ENCODE peak calls at places on chromosomes 13 and 19, in five cellular contexts. One of them, this sample, is unnamed. For H3K79me2, the result is how much of the 10 kb centered on the place peaks cover.

GRCh38 chr19:54035215-54036178 is 28.2 kb downstream of the VSTM1 start:
- DNase-seq in H1: no peak
- DNase-seq in PC-3: peak
- DNase-seq in GM23248: peak
- DNase-seq in fibroblast of lung: peak
- DNase-seq in this sample: peak

GRCh38 chr19:51971624-51972023 is 15.0 kb downstream of the ZNF350 start:
- DNase-seq in fibroblast of lung: peak
- DNase-seq in GM23248: peak
- DNase-seq in PC-3: no peak
- DNase-seq in H1: no peak
- DNase-seq in this sample: peak

GRCh38 chr19:55660991-55661390 is 6.2 kb downstream of the U2AF2 start:
- DNase-seq in H1: no peak
- DNase-seq in PC-3: no peak
- DNase-seq in fibroblast of lung: no peak
- DNase-seq in GM23248: no peak
- DNase-seq in this sample: no peak

GRCh38 chr19:37227996-37228395 is 10.0 kb downstream of the ZNF383 start:
- DNase-seq in PC-3: peak
- DNase-seq in H1: peak
- DNase-seq in fibroblast of lung: no peak
- DNase-seq in GM23248: peak
- DNase-seq in this sample: peak

GRCh38 chr19:1019980-1020867 is 699 bp downstream of the TMEM259 start:
- DNase-seq in fibroblast of lung: no peak
- DNase-seq in GM23248: no peak
- DNase-seq in H1: no peak
- DNase-seq in PC-3: no peak
- DNase-seq in this sample: peak

GRCh38 chr19:18044825-18045304 is 36.9 kb downstream of the ARRDC2 start:
- DNase-seq in PC-3: peak
- DNase-seq in GM23248: peak
- DNase-seq in H1: peak
- DNase-seq in fibroblast of lung: peak
- DNase-seq in this sample: peak

GRCh38 chr13:78603240-78603947 is at the start of gene POU4F1:
- DNase-seq in H1: peak
- DNase-seq in GM23248: no peak
- DNase-seq in fibroblast of lung: peak
- DNase-seq in PC-3: no peak
- DNase-seq in this sample: peak

GRCh38 chr19:38692458-38693379 is 45.3 kb downstream of the ACTN4 start:
- DNase-seq in fibroblast of lung: no peak
- DNase-seq in GM23248: peak
- DNase-seq in PC-3: no peak
- DNase-seq in H1: no peak
- DNase-seq in this sample: peak

GRCh38 chr13:70568571-70568970 is 460.3 kb upstream of the KLHL1 start:
- DNase-seq in GM23248: peak
- DNase-seq in H1: no peak
- DNase-seq in PC-3: peak
- DNase-seq in fibroblast of lung: peak
- DNase-seq in this sample: peak

GRCh38 chr13:34409496-34410163 is 532.4 kb upstream of the NBEA start:
- DNase-seq in GM23248: no peak
- DNase-seq in PC-3: no peak
- DNase-seq in fibroblast of lung: no peak
- DNase-seq in H1: no peak
- DNase-seq in this sample: no peak

GRCh38 chr13:35961461-35962220 is 169.5 kb downstream of the DCLK1 start:
- DNase-seq in fibroblast of lung: peak
- DNase-seq in PC-3: peak
- DNase-seq in H1: no peak
- DNase-seq in GM23248: peak
- DNase-seq in this sample: no peak

GRCh38 chr13:111323950-111324651 is 3.7 kb downstream of the TEX29 start:
- DNase-seq in PC-3: no peak
- DNase-seq in fibroblast of lung: no peak
- DNase-seq in GM23248: peak
- DNase-seq in H1: no peak
- DNase-seq in this sample: no peak

GRCh38 chr19:48354332-48354992 is 9.3 kb downstream of the TMEM143 start:
- DNase-seq in H1: no peak
- DNase-seq in fibroblast of lung: peak
- DNase-seq in GM23248: no peak
- DNase-seq in PC-3: peak
- DNase-seq in this sample: no peak

GRCh38 chr19:18117692-18118378 is 20.3 kb downstream of the MAST3 start:
- DNase-seq in fibroblast of lung: peak
- DNase-seq in H1: peak
- DNase-seq in PC-3: peak
- DNase-seq in GM23248: peak
- DNase-seq in this sample: peak

GRCh38 chr19:50025794-50026549 is at the start of gene ZNF473:
- DNase-seq in H1: peak
- DNase-seq in PC-3: peak
- DNase-seq in GM23248: peak
- DNase-seq in fibroblast of lung: peak
- DNase-seq in this sample: peak

GRCh38 chr13:59391696-59392095 is 772.0 kb downstream of the DIAPH3 start:
- DNase-seq in PC-3: peak
- DNase-seq in fibroblast of lung: peak
- DNase-seq in GM23248: peak
- DNase-seq in H1: peak
- DNase-seq in this sample: peak

GRCh38 chr19:49442354-49442753 is 1.0 kb upstream of the SLC17A7 start:
- DNase-seq in H1: no peak
- DNase-seq in PC-3: peak
- DNase-seq in fibroblast of lung: no peak
- DNase-seq in GM23248: peak
- DNase-seq in this sample: peak

GRCh38 chr13:110582421-110582954 is 21.0 kb upstream of the RAB20 start:
- DNase-seq in GM23248: no peak
- DNase-seq in fibroblast of lung: no peak
- DNase-seq in PC-3: no peak
- DNase-seq in H1: no peak
- DNase-seq in this sample: no peak

GRCh38 chr19:39558623-39559117 is 18.7 kb upstream of the EID2 start:
- DNase-seq in PC-3: no peak
- DNase-seq in H1: no peak
- DNase-seq in GM23248: no peak
- DNase-seq in fibroblast of lung: no peak
- DNase-seq in this sample: no peak

GRCh38 chr19:48480151-48480475 is 10.9 kb downstream of the CYTH2 start:
- DNase-seq in GM23248: peak
- DNase-seq in H1: no peak
- DNase-seq in PC-3: no peak
- DNase-seq in fibroblast of lung: peak
- DNase-seq in this sample: no peak

GRCh38 chr19:39870171-39870971 is 24.2 kb upstream of the FBL start:
- DNase-seq in H1: peak
- DNase-seq in PC-3: no peak
- DNase-seq in fibroblast of lung: no peak
- DNase-seq in GM23248: no peak
- DNase-seq in this sample: peak

GRCh38 chr19:17606786-17607185 is 51.3 kb downstream of the COLGALT1 start:
- DNase-seq in H1: peak
- DNase-seq in fibroblast of lung: no peak
- DNase-seq in GM23248: no peak
- DNase-seq in PC-3: no peak
- DNase-seq in this sample: peak

GRCh38 chr13:108313382-108313781 is 43.9 kb downstream of the TNFSF13B start:
- DNase-seq in H1: no peak
- DNase-seq in PC-3: no peak
- DNase-seq in fibroblast of lung: peak
- DNase-seq in GM23248: no peak
- DNase-seq in this sample: no peak

GRCh38 chr13:44240611-44241010 is 133.0 kb upstream of the SERP2 start:
- DNase-seq in H1: no peak
- DNase-seq in GM23248: no peak
- DNase-seq in PC-3: no peak
- DNase-seq in fibroblast of lung: no peak
- DNase-seq in this sample: no peak

GRCh38 chr13:71118779-71119364 is 748.1 kb downstream of the DACH1 start:
- DNase-seq in H1: no peak
- DNase-seq in GM23248: no peak
- DNase-seq in fibroblast of lung: no peak
- DNase-seq in PC-3: peak
- DNase-seq in this sample: no peak

GRCh38 chr13:58202099-58202498 is 570.6 kb downstream of the PCDH17 start:
- DNase-seq in fibroblast of lung: no peak
- DNase-seq in GM23248: no peak
- DNase-seq in H1: no peak
- DNase-seq in PC-3: no peak
- DNase-seq in this sample: no peak

GRCh38 chr13:66994498-66995365 is 235.4 kb downstream of the PCDH9 start:
- DNase-seq in H1: no peak
- DNase-seq in GM23248: no peak
- DNase-seq in PC-3: no peak
- DNase-seq in fibroblast of lung: no peak
- DNase-seq in this sample: no peak

GRCh38 chr19:39246951-39247669 is 1.5 kb downstream of the IFNL4 start:
- DNase-seq in PC-3: no peak
- DNase-seq in fibroblast of lung: no peak
- DNase-seq in H1: peak
- DNase-seq in GM23248: peak
- DNase-seq in this sample: peak

GRCh38 chr19:19538077-19538764 is at the start of gene CILP2:
- DNase-seq in PC-3: peak
- DNase-seq in fibroblast of lung: no peak
- DNase-seq in H1: peak
- DNase-seq in GM23248: peak
- DNase-seq in this sample: peak

DNA sequence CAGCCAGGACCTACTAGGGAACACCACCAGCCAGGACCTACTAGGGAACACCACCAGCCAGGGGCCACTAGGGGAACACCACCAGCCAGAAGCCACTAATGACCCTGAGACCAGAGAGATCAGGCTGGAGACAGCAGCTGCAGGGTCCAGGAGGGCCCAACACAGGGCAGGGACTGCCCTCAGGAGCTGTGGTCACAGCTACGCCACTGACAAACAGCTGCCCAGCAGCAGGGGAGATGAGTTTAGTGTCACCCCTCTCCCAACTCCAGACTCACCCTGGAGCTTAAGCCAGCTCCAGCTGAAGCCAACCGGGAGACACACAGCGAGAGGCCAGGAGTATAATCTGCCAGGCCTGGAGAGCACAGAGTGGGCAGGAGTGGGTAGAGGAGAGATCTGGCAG is 25.7 kb downstream of the TUBGCP3 start:
- DNase-seq in fibroblast of lung: no peak
- DNase-seq in PC-3: no peak
- DNase-seq in GM23248: no peak
- DNase-seq in H1: no peak
- DNase-seq in this sample: no peak
- H3K79me2 ChIP-seq in fibroblast of lung: under half
- H3K79me2 ChIP-seq in PC-3: under half
- H3K79me2 ChIP-seq in GM23248: under half
- H3K79me2 ChIP-seq in H1: under half
- H3K79me2 ChIP-seq in this sample: under half

GRCh38 chr19:23802290-23802689 is 43.6 kb upstream of the ZNF681 start:
- DNase-seq in fibroblast of lung: no peak
- DNase-seq in GM23248: no peak
- DNase-seq in PC-3: no peak
- DNase-seq in H1: no peak
- DNase-seq in this sample: no peak
- H3K79me2 ChIP-seq in fibroblast of lung: under half
- H3K79me2 ChIP-seq in GM23248: under half
- H3K79me2 ChIP-seq in PC-3: under half
- H3K79me2 ChIP-seq in H1: under half
- H3K79me2 ChIP-seq in this sample: half or more

GRCh38 chr13:24184265-24184841 is 23.8 kb downstream of the SPATA13 start:
- DNase-seq in fibroblast of lung: no peak
- DNase-seq in H1: no peak
- DNase-seq in GM23248: no peak
- DNase-seq in PC-3: no peak
- DNase-seq in this sample: no peak

GRCh38 chr13:24183741-24184182 is 23.2 kb downstream of the SPATA13 start:
- DNase-seq in H1: no peak
- DNase-seq in fibroblast of lung: no peak
- DNase-seq in PC-3: no peak
- DNase-seq in GM23248: no peak
- DNase-seq in this sample: no peak

GRCh38 chr13:24182703-24183081 is 22.2 kb downstream of the SPATA13 start:
- DNase-seq in PC-3: no peak
- DNase-seq in GM23248: no peak
- DNase-seq in H1: no peak
- DNase-seq in fibroblast of lung: no peak
- DNase-seq in this sample: no peak

GRCh38 chr13:24180743-24181384 is 20.3 kb downstream of the SPATA13 start:
- DNase-seq in PC-3: no peak
- DNase-seq in fibroblast of lung: peak
- DNase-seq in GM23248: peak
- DNase-seq in H1: peak
- DNase-seq in this sample: no peak

GRCh38 chr13:24181991-24182702 is 21.6 kb downstream of the SPATA13 start:
- DNase-seq in fibroblast of lung: no peak
- DNase-seq in H1: no peak
- DNase-seq in GM23248: no peak
- DNase-seq in PC-3: no peak
- DNase-seq in this sample: no peak
- H3K79me2 ChIP-seq in fibroblast of lung: under half
- H3K79me2 ChIP-seq in H1: under half
- H3K79me2 ChIP-seq in GM23248: half or more
- H3K79me2 ChIP-seq in PC-3: half or more
- H3K79me2 ChIP-seq in this sample: under half

GRCh38 chr19:7763696-7764095 is 653 bp downstream of the CLEC4M start:
- DNase-seq in GM23248: no peak
- DNase-seq in PC-3: no peak
- DNase-seq in H1: no peak
- DNase-seq in fibroblast of lung: no peak
- DNase-seq in this sample: no peak

GRCh38 chr19:7767487-7767886 is 4.4 kb downstream of the CLEC4M start:
- DNase-seq in PC-3: no peak
- DNase-seq in GM23248: no peak
- DNase-seq in H1: no peak
- DNase-seq in fibroblast of lung: no peak
- DNase-seq in this sample: no peak

GRCh38 chr19:7766535-7766934 is 3.5 kb downstream of the CLEC4M start:
- DNase-seq in PC-3: no peak
- DNase-seq in GM23248: no peak
- DNase-seq in fibroblast of lung: no peak
- DNase-seq in H1: no peak
- DNase-seq in this sample: no peak

GRCh38 chr19:7759156-7759555 is 3.9 kb upstream of the CLEC4M start:
- DNase-seq in GM23248: no peak
- DNase-seq in PC-3: no peak
- DNase-seq in H1: no peak
- DNase-seq in fibroblast of lung: no peak
- DNase-seq in this sample: no peak

GRCh38 chr19:7762719-7763293 is at the start of gene CLEC4M:
- DNase-seq in GM23248: no peak
- DNase-seq in H1: no peak
- DNase-seq in PC-3: no peak
- DNase-seq in fibroblast of lung: no peak
- DNase-seq in this sample: no peak
- H3K79me2 ChIP-seq in GM23248: under half
- H3K79me2 ChIP-seq in H1: under half
- H3K79me2 ChIP-seq in PC-3: under half
- H3K79me2 ChIP-seq in fibroblast of lung: under half
- H3K79me2 ChIP-seq in this sample: under half